ENCODE peak calls at places on chromosome 14, in ten cellular contexts. One of them, this sample, is unnamed.

GRCh38 chr14:92551066-92551841 is 37.7 kb downstream of the RIN3 start:
- DNase-seq in transverse colon: no peak
- DNase-seq in hepatocyte: no peak
- DNase-seq in mammary epithelial cell: no peak
- DNase-seq in body of pancreas: no peak
- DNase-seq in GM23248: no peak
- DNase-seq in lower lobe of right lung: no peak
- DNase-seq in psoas muscle: no peak
- DNase-seq in testis: no peak
- DNase-seq in lung: no peak
- DNase-seq in this sample: no peak

GRCh38 chr14:29671034-29671433 is 256.6 kb downstream of the PRKD1 start:
- DNase-seq in testis: no peak
- DNase-seq in lower lobe of right lung: no peak
- DNase-seq in psoas muscle: no peak
- DNase-seq in lung: no peak
- DNase-seq in body of pancreas: no peak
- DNase-seq in transverse colon: no peak
- DNase-seq in GM23248: peak; percentile 48
- DNase-seq in hepatocyte: no peak
- DNase-seq in mammary epithelial cell: no peak
- DNase-seq in this sample: no peak

GRCh38 chr14:44316647-44317432 is 190.2 kb downstream of the FSCB start:
- DNase-seq in hepatocyte: peak; percentile 85
- DNase-seq in mammary epithelial cell: peak; percentile 96
- DNase-seq in psoas muscle: no peak
- DNase-seq in body of pancreas: peak; percentile 16
- DNase-seq in transverse colon: peak; percentile 30
- DNase-seq in testis: no peak
- DNase-seq in lung: no peak
- DNase-seq in lower lobe of right lung: no peak
- DNase-seq in GM23248: peak; percentile 93
- DNase-seq in this sample: no peak

GRCh38 chr14:35727764-35728163 is 81.3 kb downstream of the RALGAPA1 start:
- DNase-seq in transverse colon: no peak
- DNase-seq in mammary epithelial cell: no peak
- DNase-seq in lung: no peak
- DNase-seq in lower lobe of right lung: no peak
- DNase-seq in GM23248: no peak
- DNase-seq in testis: no peak
- DNase-seq in body of pancreas: no peak
- DNase-seq in psoas muscle: no peak
- DNase-seq in hepatocyte: no peak
- DNase-seq in this sample: no peak

GRCh38 chr14:59507063-59507751 is 22.9 kb downstream of the JKAMP start:
- DNase-seq in mammary epithelial cell: peak; percentile 34
- DNase-seq in body of pancreas: peak; percentile 71
- DNase-seq in GM23248: peak; percentile 58
- DNase-seq in lung: peak; percentile 35
- DNase-seq in psoas muscle: peak; percentile 23
- DNase-seq in testis: peak; percentile 85
- DNase-seq in hepatocyte: peak; percentile 78
- DNase-seq in transverse colon: peak; percentile 83
- DNase-seq in lower lobe of right lung: no peak
- DNase-seq in this sample: peak; percentile 46

GRCh38 chr14:59086241-59086899 is 102.1 kb upstream of the DAAM1 start:
- DNase-seq in lung: no peak
- DNase-seq in lower lobe of right lung: no peak
- DNase-seq in psoas muscle: no peak
- DNase-seq in GM23248: no peak
- DNase-seq in body of pancreas: no peak
- DNase-seq in transverse colon: no peak
- DNase-seq in hepatocyte: no peak
- DNase-seq in mammary epithelial cell: no peak
- DNase-seq in testis: no peak
- DNase-seq in this sample: no peak

GRCh38 chr14:71751264-71751663 is 181.0 kb upstream of the RGS6 start:
- DNase-seq in transverse colon: no peak
- DNase-seq in hepatocyte: no peak
- DNase-seq in testis: no peak
- DNase-seq in GM23248: no peak
- DNase-seq in psoas muscle: no peak
- DNase-seq in lower lobe of right lung: no peak
- DNase-seq in body of pancreas: no peak
- DNase-seq in mammary epithelial cell: no peak
- DNase-seq in lung: no peak
- DNase-seq in this sample: no peak

GRCh38 chr14:77804592-77804991 is 4.7 kb downstream of the ADCK1 start:
- DNase-seq in lower lobe of right lung: no peak
- DNase-seq in transverse colon: peak; percentile 31
- DNase-seq in mammary epithelial cell: peak; percentile 15
- DNase-seq in testis: peak; percentile 19
- DNase-seq in body of pancreas: no peak
- DNase-seq in hepatocyte: no peak
- DNase-seq in GM23248: peak; percentile 36
- DNase-seq in psoas muscle: no peak
- DNase-seq in lung: no peak
- DNase-seq in this sample: no peak

GRCh38 chr14:92362781-92363235 is 39.8 kb downstream of the SLC24A4 start:
- DNase-seq in body of pancreas: no peak
- DNase-seq in GM23248: peak; percentile 90
- DNase-seq in lung: no peak
- DNase-seq in transverse colon: peak; percentile 18
- DNase-seq in lower lobe of right lung: no peak
- DNase-seq in hepatocyte: no peak
- DNase-seq in psoas muscle: peak; percentile 46
- DNase-seq in mammary epithelial cell: no peak
- DNase-seq in testis: no peak
- DNase-seq in this sample: no peak

GRCh38 chr14:101781240-101782061 is 19.9 kb downstream of the PPP2R5C start:
- DNase-seq in body of pancreas: no peak
- DNase-seq in lung: no peak
- DNase-seq in psoas muscle: no peak
- DNase-seq in GM23248: peak; percentile 62
- DNase-seq in mammary epithelial cell: peak; percentile 32
- DNase-seq in lower lobe of right lung: no peak
- DNase-seq in testis: no peak
- DNase-seq in transverse colon: no peak
- DNase-seq in hepatocyte: no peak
- DNase-seq in this sample: peak; percentile 39

GRCh38 chr14:65156568-65157366 is 54.5 kb upstream of the MAX start:
- DNase-seq in mammary epithelial cell: peak; percentile 38
- DNase-seq in transverse colon: peak; percentile 19
- DNase-seq in testis: peak; percentile 26
- DNase-seq in lung: peak; percentile 58
- DNase-seq in hepatocyte: no peak
- DNase-seq in lower lobe of right lung: peak; percentile 54
- DNase-seq in body of pancreas: peak; percentile 44
- DNase-seq in GM23248: peak; percentile 86
- DNase-seq in psoas muscle: peak; percentile 40
- DNase-seq in this sample: no peak

DNA sequence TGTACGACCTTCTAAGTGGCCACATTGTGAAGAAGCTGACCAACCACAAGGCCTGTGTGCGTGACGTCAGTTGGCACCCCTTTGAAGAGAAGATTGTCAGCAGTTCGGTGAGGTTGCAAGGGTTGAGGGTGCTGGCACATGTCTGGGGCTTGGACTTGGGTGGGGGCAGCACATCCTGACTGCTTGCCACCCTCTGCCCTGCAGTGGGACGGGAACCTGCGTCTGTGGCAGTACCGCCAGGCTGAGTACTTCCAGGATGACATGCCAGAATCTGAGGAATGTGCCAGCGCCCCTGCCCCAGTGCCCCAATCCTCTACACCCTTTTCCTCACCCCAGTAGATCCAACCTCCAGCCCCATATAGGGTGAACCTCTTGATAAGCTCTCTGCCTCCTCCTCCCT is 7.5 kb upstream of the FITM1 start:
- DNase-seq in hepatocyte: no peak
- DNase-seq in body of pancreas: no peak
- DNase-seq in GM23248: no peak
- DNase-seq in transverse colon: no peak
- DNase-seq in testis: no peak
- DNase-seq in lung: no peak
- DNase-seq in mammary epithelial cell: no peak
- DNase-seq in lower lobe of right lung: no peak
- DNase-seq in psoas muscle: no peak
- DNase-seq in this sample: no peak
- H3K27ac ChIP-seq in hepatocyte: no peak overlapping the region
- H3K27ac ChIP-seq in body of pancreas: no peak overlapping the region
- H3K27ac ChIP-seq in GM23248: no peak overlapping the region
- H3K27ac ChIP-seq in transverse colon: no peak overlapping the region
- H3K27ac ChIP-seq in testis: no peak overlapping the region
- H3K27ac ChIP-seq in lung: no peak overlapping the region
- H3K27ac ChIP-seq in mammary epithelial cell: no peak overlapping the region
- H3K27ac ChIP-seq in lower lobe of right lung: no peak overlapping the region
- H3K27ac ChIP-seq in psoas muscle: no peak overlapping the region
- H3K27ac ChIP-seq in this sample: no peak overlapping the region

GRCh38 chr14:94176808-94177207 is 2.7 kb downstream of the PPP4R4 start:
- DNase-seq in mammary epithelial cell: peak; percentile 87
- DNase-seq in lower lobe of right lung: no peak
- DNase-seq in lung: no peak
- DNase-seq in testis: no peak
- DNase-seq in transverse colon: no peak
- DNase-seq in psoas muscle: no peak
- DNase-seq in hepatocyte: no peak
- DNase-seq in GM23248: no peak
- DNase-seq in body of pancreas: no peak
- DNase-seq in this sample: no peak
- H3K4me1 ChIP-seq in mammary epithelial cell: peaks cover 34% of the 10 kb centered on the region
- H3K4me1 ChIP-seq in lower lobe of right lung: peaks cover 19% of the 10 kb centered on the region
- H3K4me1 ChIP-seq in lung: no peaks in the 10 kb centered on the region
- H3K4me1 ChIP-seq in testis: peaks cover 4% of the 10 kb centered on the region
- H3K4me1 ChIP-seq in transverse colon: peaks cover 23% of the 10 kb centered on the region
- H3K4me1 ChIP-seq in psoas muscle: peaks cover 6% of the 10 kb centered on the region
- H3K4me1 ChIP-seq in hepatocyte: peaks cover 9% of the 10 kb centered on the region
- H3K4me1 ChIP-seq in GM23248: no peaks in the 10 kb centered on the region
- H3K4me1 ChIP-seq in body of pancreas: peaks cover 22% of the 10 kb centered on the region
- H3K4me1 ChIP-seq in this sample: peaks cover 16% of the 10 kb centered on the region

GRCh38 chr14:24309538-24310386 is at the start of gene LTB4R2:
- DNase-seq in testis: no peak
- DNase-seq in hepatocyte: no peak
- DNase-seq in transverse colon: no peak
- DNase-seq in lung: no peak
- DNase-seq in psoas muscle: no peak
- DNase-seq in GM23248: no peak
- DNase-seq in lower lobe of right lung: peak; percentile 40
- DNase-seq in body of pancreas: no peak
- DNase-seq in mammary epithelial cell: peak; percentile 80
- DNase-seq in this sample: no peak

GRCh38 chr14:24308342-24309124 is 756 bp upstream of the CIDEB start:
- DNase-seq in hepatocyte: no peak
- DNase-seq in lung: no peak
- DNase-seq in lower lobe of right lung: peak; percentile 3
- DNase-seq in psoas muscle: no peak
- DNase-seq in testis: no peak
- DNase-seq in GM23248: no peak
- DNase-seq in transverse colon: no peak
- DNase-seq in mammary epithelial cell: no peak
- DNase-seq in body of pancreas: no peak
- DNase-seq in this sample: no peak

GRCh38 chr14:24310387-24310665 is 386 bp downstream of the LTB4R2 start:
- DNase-seq in testis: no peak
- DNase-seq in psoas muscle: no peak
- DNase-seq in body of pancreas: no peak
- DNase-seq in GM23248: no peak
- DNase-seq in transverse colon: peak; percentile 60
- DNase-seq in hepatocyte: no peak
- DNase-seq in mammary epithelial cell: no peak
- DNase-seq in lower lobe of right lung: no peak
- DNase-seq in lung: no peak
- DNase-seq in this sample: no peak

GRCh38 chr14:24307156-24307574 is 612 bp downstream of the CIDEB start:
- DNase-seq in transverse colon: no peak
- DNase-seq in lung: no peak
- DNase-seq in body of pancreas: no peak
- DNase-seq in lower lobe of right lung: no peak
- DNase-seq in GM23248: no peak
- DNase-seq in testis: no peak
- DNase-seq in psoas muscle: no peak
- DNase-seq in hepatocyte: no peak
- DNase-seq in mammary epithelial cell: no peak
- DNase-seq in this sample: no peak

DNA sequence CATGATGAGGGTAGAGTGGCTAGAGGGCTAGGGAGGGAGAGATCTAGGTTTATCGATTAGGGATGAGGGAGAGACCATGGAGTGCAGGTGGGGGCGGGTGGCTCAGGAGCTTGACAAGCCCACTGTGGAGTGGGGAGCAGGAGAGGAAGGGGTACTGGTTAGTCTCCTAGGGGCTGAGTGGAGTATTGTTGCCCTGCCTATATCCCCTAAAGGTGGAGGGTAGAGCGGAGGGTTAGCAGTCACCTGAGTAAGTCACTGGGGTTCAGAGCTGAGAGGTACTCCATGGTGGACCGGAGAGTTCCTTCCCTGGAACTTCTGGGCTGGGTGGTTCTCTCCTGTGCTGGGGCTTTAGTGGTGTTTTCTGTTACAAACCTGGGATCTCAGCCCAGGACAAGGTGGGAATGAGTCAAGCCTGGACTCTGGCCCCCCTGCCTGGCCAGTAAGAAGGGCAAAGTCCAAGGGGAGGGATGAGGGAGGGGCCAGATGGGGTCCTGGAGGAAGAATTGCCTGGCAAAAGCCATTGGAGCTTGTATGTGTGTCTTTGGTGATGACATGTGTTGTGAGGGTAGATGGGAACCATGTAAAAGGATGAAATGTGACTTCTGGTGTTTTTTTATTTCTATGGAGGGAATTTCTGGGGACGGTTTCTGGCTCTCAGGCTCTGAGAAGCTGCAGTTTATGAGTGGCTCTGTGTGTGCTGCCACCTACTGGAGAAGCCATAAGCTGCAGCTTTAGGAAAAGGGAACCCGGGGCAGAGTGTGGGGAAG is at the start of gene CIDEB:
- DNase-seq in transverse colon: peak; percentile 86
- DNase-seq in lower lobe of right lung: peak; percentile 65
- DNase-seq in GM23248: peak; percentile 75
- DNase-seq in psoas muscle: peak; percentile 53
- DNase-seq in lung: peak; percentile 76
- DNase-seq in mammary epithelial cell: no peak
- DNase-seq in hepatocyte: peak; percentile 89
- DNase-seq in body of pancreas: peak; percentile 90
- DNase-seq in testis: peak; percentile 73
- DNase-seq in this sample: peak; percentile 60
- H3K27ac ChIP-seq in transverse colon: peak within 1 kb of the TSS; percentile 70
- H3K27ac ChIP-seq in lower lobe of right lung: no peak within 1 kb of the TSS
- H3K27ac ChIP-seq in GM23248: no peak within 1 kb of the TSS
- H3K27ac ChIP-seq in psoas muscle: no peak within 1 kb of the TSS
- H3K27ac ChIP-seq in lung: no peak within 1 kb of the TSS
- H3K27ac ChIP-seq in mammary epithelial cell: no peak within 1 kb of the TSS
- H3K27ac ChIP-seq in hepatocyte: peak within 1 kb of the TSS; percentile 98
- H3K27ac ChIP-seq in body of pancreas: peak within 1 kb of the TSS; percentile 77
- H3K27ac ChIP-seq in testis: no peak within 1 kb of the TSS
- H3K27ac ChIP-seq in this sample: no peak within 1 kb of the TSS

DNA sequence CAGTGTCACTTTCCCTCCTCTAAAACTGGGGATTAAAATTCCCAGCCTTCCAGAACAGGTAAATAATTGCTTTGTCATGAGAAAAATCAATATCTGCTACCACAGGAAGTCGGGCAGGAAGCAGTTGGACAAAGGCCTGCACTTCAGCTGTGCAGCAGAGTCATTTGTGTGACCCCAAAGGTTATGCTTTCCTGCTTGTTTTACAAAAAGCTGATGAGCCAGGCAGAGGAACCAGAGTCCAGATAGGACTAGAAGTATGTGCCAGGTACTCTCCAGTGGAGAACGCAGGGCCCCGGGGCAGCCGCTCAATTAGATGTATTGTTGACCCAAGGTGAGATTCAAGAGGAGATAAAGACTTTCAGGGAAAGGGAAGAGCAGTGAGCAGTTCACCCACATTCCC is 117.1 kb upstream of the FRMD6 start:
- DNase-seq in hepatocyte: peak; percentile 21
- DNase-seq in lung: no peak
- DNase-seq in body of pancreas: peak; percentile 62
- DNase-seq in lower lobe of right lung: no peak
- DNase-seq in psoas muscle: no peak
- DNase-seq in GM23248: no peak
- DNase-seq in mammary epithelial cell: peak; percentile 89
- DNase-seq in transverse colon: no peak
- DNase-seq in testis: no peak
- DNase-seq in this sample: no peak
- H3K4me1 ChIP-seq in hepatocyte: no peaks in the 10 kb centered on the region
- H3K4me1 ChIP-seq in lung: peaks cover 2% of the 10 kb centered on the region
- H3K4me1 ChIP-seq in body of pancreas: peaks cover 17% of the 10 kb centered on the region
- H3K4me1 ChIP-seq in lower lobe of right lung: no peaks in the 10 kb centered on the region
- H3K4me1 ChIP-seq in psoas muscle: no peaks in the 10 kb centered on the region
- H3K4me1 ChIP-seq in GM23248: peaks cover 36% of the 10 kb centered on the region
- H3K4me1 ChIP-seq in mammary epithelial cell: peaks cover 42% of the 10 kb centered on the region
- H3K4me1 ChIP-seq in transverse colon: no peaks in the 10 kb centered on the region
- H3K4me1 ChIP-seq in testis: no peaks in the 10 kb centered on the region
- H3K4me1 ChIP-seq in this sample: no peaks in the 10 kb centered on the region

This sample was measured in naive thymus-derived CD4-positive, alpha-beta T cell.